ENCODE peak calls at places on chromosomes 3 and 15, in ten cellular contexts. F is sigmoid colon, S is Peyer's patch, J is K562, K is HepG2, D is transverse colon, T is ovary, H is IMR-90, R is erythroblast, G is HCT116. Z is an unnamed sample.

GRCh38 chr15:50798684-50799083 is 33.2 kb upstream of the SPPL2A start:
- DNase-seq in D (peak), F (no peak), G (no peak), T (no peak), J (no peak), R (no peak), H (peak), K (no peak), S (peak), Z (no peak)

GRCh38 chr15:59685737-59686297 is 3.3 kb downstream of the BNIP2 start:
- DNase-seq in H (peak), K (no peak), S (no peak), D (no peak), G (no peak), T (no peak), R (no peak), J (no peak), F (no peak), Z (peak)

GRCh38 chr3:128210711-128211110 is 57.4 kb downstream of the EEFSEC start:
- DNase-seq in J (no peak), R (no peak), D (no peak), G (no peak), T (no peak), H (no peak), K (no peak), S (no peak), F (no peak), Z (no peak)

GRCh38 chr15:65092046-65092770 is 15.7 kb downstream of the KBTBD13 start:
- DNase-seq in K (no peak), G (no peak), H (no peak), J (no peak), S (no peak), T (no peak), R (no peak), F (peak), D (no peak), Z (no peak)

GRCh38 chr3:98812851-98813374 is 49.8 kb downstream of the ST3GAL6 start:
- DNase-seq in F (no peak), S (no peak), J (no peak), T (no peak), R (peak), H (peak), D (no peak), K (peak), G (no peak), Z (no peak)

GRCh38 chr3:9169951-9170850 is 79.2 kb downstream of the SRGAP3 start:
- DNase-seq in G (no peak), S (no peak), D (no peak), J (no peak), T (no peak), K (no peak), H (no peak), F (no peak), R (no peak), Z (no peak)

GRCh38 chr3:194194051-194194756 is 58.3 kb downstream of the HES1 start:
- DNase-seq in G (no peak), T (no peak), R (no peak), J (no peak), D (no peak), F (no peak), S (no peak), H (no peak), K (no peak), Z (no peak)

GRCh38 chr3:54874816-54875556 is 52.9 kb downstream of the LRTM1 start:
- DNase-seq in G (no peak), D (no peak), H (no peak), F (no peak), J (no peak), S (no peak), T (no peak), K (no peak), R (no peak), Z (no peak)

GRCh38 chr3:150410311-150411105 is 2.4 kb downstream of the TSC22D2 start:
- DNase-seq in T (peak), H (peak), F (peak), J (peak), R (peak), G (no peak), D (peak), K (no peak), S (peak), Z (no peak)

GRCh38 chr15:48759921-48760320 is 50.9 kb downstream of the CEP152 start:
- DNase-seq in T (no peak), D (no peak), S (no peak), G (no peak), J (no peak), H (no peak), K (no peak), F (no peak), R (no peak), Z (no peak)

DNA sequence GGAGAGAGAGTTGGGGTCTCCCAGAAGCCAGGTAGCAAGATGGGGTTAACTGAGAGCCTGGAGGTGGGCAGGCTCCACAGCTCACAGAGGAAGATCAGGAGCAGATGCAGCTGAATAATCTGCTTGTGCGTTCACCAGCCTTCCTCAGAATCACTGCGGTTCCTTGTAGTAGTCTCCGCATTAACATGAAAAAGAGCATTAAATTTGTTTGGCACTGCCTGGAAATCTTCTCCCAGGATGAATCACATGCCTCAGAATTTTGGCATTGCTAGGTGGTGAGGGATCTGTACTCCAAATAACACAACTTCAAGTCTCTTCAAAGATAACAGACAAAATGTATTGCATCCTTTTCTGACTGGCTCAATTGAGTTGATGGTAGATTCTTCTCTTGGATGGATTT is 700.6 kb upstream of the ARRDC4 start:
- DNase-seq in T (no peak), S (no peak), D (no peak), K (no peak), J (no peak), R (no peak), G (no peak), F (no peak), H (no peak), Z (no peak)
- TF ChIP-seq POLR2A in T (no peak), S (no peak), D (no peak), K (no peak), J (no peak), R (no peak), G (no peak), F (no peak), H (no peak), Z (no peak)

DNA sequence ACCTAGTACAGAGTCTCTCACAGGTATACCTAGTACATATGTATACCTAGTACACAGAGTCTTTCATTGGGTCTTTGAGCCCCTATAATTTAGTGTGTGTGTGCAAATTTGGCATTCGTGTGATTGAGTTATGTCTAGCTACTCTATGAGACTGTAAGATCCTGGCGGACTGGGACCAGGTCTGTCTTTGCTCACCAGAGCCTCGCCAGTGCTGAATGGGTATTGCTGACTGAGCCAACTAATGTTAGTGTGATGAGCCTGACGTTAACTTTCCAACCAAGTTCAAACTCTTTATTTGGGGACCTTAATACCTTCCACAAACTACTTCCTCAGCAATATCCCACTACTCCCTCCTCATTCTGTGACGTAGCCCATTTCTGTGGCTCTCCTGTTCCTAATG is 35.6 kb downstream of the SETMAR start:
- DNase-seq in H (no peak), D (no peak), T (no peak), S (no peak), J (no peak), R (no peak), K (no peak), F (no peak), G (no peak), Z (no peak)
- TF ChIP-seq POLR2A in H (no peak), D (no peak), T (no peak), S (no peak), J (no peak), R (no peak), K (no peak), F (no peak), G (no peak), Z (no peak)

GRCh38 chr3:52830535-52831258 is at the start of gene ITIH4:
- DNase-seq in F (no peak), R (no peak), K (no peak), G (no peak), S (no peak), T (no peak), D (no peak), J (peak), H (no peak), Z (no peak)
- TF ChIP-seq POLR2A in F (no peak), R (no peak), K (no peak), G (no peak), S (no peak), T (no peak), D (no peak), J (no peak), H (no peak), Z (no peak)

DNA sequence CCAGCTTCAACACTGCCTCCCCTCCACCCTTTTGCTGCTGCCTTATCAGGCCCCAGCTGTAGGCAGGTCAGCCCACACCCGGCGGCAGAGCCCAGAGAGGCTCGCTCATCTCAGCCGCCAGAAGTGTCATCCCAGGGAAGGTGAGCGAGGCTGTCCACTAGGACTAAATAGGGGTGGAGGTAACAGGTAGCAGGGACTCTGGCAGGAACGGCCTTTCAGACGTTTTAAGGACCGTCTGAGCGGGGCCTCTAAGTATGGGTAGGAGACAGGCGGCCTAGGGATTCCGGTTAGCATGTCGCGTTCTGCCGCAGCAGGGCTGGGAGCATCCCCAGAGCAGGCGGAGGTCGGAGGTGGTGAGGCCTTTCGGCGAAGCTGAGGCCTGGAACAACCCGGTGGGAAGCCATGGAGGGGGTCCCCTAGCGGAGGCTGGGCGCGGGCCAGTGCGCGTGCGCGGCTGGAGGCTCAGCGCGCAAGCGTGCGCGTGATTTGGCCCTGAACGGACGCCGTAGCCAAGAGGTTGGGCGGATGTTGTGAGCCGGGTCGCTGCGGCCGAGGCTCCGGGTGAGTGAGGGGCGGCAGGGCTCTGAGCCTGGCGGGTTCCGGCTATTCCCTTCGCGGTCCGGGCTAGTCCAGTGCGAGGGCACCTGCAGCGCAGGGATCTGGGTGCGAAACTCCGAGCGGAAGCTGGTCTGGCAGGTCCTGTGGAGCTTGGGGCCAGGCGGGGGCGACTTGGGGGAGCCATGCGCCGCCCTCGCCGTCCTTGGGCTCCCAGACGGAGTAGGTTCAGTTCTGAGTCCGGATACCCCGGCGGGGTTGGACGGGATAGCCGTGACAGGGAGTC is at the start of the genes MST1 and RNF123:
- DNase-seq in J (peak), G (peak), D (peak), H (peak), F (peak), R (no peak), K (peak), S (peak), T (peak), Z (peak)
- TF ChIP-seq POLR2A in J (peak), G (peak), D (peak), H (no peak), F (peak), R (peak), K (peak), S (peak), T (peak), Z (peak)

GRCh38 chr3:192915306-192915705 is 2.4 kb downstream of the MB21D2 start:
- DNase-seq in K (peak), S (no peak), H (peak), R (no peak), D (no peak), J (no peak), G (no peak), F (no peak), T (no peak), Z (no peak)
- TF ChIP-seq POLR2A in K (no peak), S (no peak), H (no peak), R (no peak), D (no peak), J (no peak), G (no peak), F (no peak), T (no peak), Z (no peak)

GRCh38 chr15:75452364-75452967 is 976 bp upstream of the SIN3A start:
- DNase-seq in D (peak), R (peak), J (peak), T (peak), H (peak), F (peak), K (peak), G (peak), S (peak), Z (peak)
- TF ChIP-seq POLR2A in D (peak), R (peak), J (peak), T (no peak), H (peak), F (peak), K (no peak), G (peak), S (peak), Z (no peak)

GRCh38 chr3:125062904-125063618 is 7.3 kb upstream of the HEG1 start:
- DNase-seq in G (no peak), T (no peak), K (peak), H (peak), S (no peak), J (no peak), D (no peak), F (no peak), R (no peak), Z (peak)
- TF ChIP-seq POLR2A in G (no peak), T (no peak), K (no peak), H (no peak), S (no peak), J (no peak), D (no peak), F (no peak), R (no peak), Z (no peak)

DNA sequence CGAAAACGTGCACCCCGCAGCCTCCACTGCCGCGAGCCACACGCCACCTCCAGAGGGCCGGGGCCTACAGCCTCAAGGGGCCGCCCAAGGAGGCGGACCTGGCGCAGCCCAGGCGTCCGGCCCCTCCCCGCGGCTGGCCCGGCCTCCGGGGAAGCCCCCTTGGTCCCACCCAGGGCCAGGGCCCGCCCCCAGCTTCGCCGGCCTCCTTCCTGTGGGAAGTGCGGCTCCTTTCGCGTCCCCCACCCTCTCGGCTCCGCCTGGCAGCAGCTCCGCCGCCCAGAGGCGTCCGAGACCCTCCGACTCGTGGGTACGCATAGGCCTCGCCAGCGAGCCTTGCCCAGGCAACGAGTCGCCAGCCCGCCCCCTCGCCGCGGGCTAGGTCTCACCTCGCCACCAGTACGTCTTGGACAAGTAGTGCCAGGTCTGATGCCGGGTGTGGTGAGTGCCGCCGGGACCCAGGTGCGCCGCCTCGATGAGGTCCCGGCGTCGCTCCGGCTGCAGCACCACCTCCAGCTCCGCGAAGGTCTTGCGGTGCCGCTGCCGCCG is 640 bp downstream of the ZBTB11 start:
- DNase-seq in R (no peak), D (peak), H (peak), S (peak), F (peak), J (peak), G (peak), T (peak), K (peak), Z (peak)
- TF ChIP-seq POLR2A in R (no peak), D (peak), H (peak), S (peak), F (peak), J (no peak), G (peak), T (peak), K (peak), Z (peak)

DNA sequence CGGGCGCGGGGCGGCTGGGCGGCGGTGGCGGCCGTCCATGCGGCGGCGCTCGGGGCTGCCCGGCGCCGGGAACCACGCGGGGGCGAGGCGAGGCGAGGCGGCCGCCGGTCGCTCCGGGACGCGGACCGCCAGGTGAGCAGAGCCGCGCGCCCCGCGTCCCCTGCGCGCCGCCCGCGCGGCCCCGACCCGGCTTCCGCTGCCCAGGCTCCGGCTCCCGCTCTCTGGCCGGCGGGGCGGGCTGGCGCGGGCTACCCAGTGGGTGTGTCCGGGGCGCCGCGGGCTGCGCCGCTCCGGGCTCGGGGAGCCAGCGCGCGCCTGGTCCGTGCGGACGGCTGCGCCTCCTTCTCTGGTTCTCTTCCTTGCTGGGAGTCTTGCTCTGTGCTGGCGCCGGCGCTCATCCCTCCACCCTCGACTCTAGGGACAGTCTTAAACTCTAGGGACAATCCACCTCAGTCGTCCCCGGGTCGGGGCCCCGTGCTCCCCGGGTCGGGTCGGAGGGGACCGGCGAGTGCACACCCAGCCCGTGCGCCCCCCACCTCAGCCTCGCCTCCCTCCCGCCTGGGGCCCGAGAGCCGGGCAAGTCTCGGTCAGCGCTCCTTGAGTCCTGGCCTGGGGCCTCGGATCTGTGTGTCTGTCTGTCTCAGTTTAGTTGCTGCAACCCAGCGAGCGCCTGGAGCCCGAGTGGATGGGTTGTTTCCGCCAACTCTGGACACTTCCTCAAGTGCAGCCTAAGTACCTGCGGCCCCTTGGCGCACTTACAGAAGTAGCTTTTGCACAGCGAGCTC is 488 bp downstream of the THSD4 start:
- DNase-seq in H (peak), D (peak), F (no peak), R (peak), K (no peak), J (no peak), S (peak), G (no peak), T (peak), Z (no peak)
- TF ChIP-seq POLR2A in H (peak), D (peak), F (no peak), R (no peak), K (no peak), J (no peak), S (peak), G (no peak), T (no peak), Z (no peak)

Z was measured in H54.